ENCODE peak calls at places on chromosomes 3 and 15, in five cellular contexts. One of them, this sample, is unnamed.

GRCh38 chr3:155112661-155113389 is 32.7 kb downstream of the MME start:
- DNase-seq in suprapubic skin: no peak
- DNase-seq in sigmoid colon: no peak
- DNase-seq in Panc1: no peak
- DNase-seq in spleen: no peak
- DNase-seq in this sample: no peak

GRCh38 chr3:47540281-47540680 is 26.8 kb upstream of the ELP6 start:
- DNase-seq in sigmoid colon: no peak
- DNase-seq in Panc1: no peak
- DNase-seq in suprapubic skin: no peak
- DNase-seq in spleen: no peak
- DNase-seq in this sample: no peak

GRCh38 chr15:77111813-77112212 is 40.9 kb upstream of the TSPAN3 start:
- DNase-seq in Panc1: no peak
- DNase-seq in spleen: no peak
- DNase-seq in sigmoid colon: no peak
- DNase-seq in suprapubic skin: no peak
- DNase-seq in this sample: no peak

GRCh38 chr15:61037031-61037430 is 192.1 kb downstream of the RORA start:
- DNase-seq in spleen: no peak
- DNase-seq in sigmoid colon: no peak
- DNase-seq in suprapubic skin: no peak
- DNase-seq in Panc1: no peak
- DNase-seq in this sample: no peak

GRCh38 chr3:55531266-55531665 is 44.2 kb upstream of the WNT5A start:
- DNase-seq in Panc1: no peak
- DNase-seq in suprapubic skin: no peak
- DNase-seq in spleen: no peak
- DNase-seq in sigmoid colon: no peak
- DNase-seq in this sample: no peak

GRCh38 chr3:13700362-13700761 is 151.4 kb downstream of the FBLN2 start:
- DNase-seq in suprapubic skin: no peak
- DNase-seq in sigmoid colon: no peak
- DNase-seq in Panc1: no peak
- DNase-seq in spleen: peak; percentile 71
- DNase-seq in this sample: no peak

GRCh38 chr3:94118390-94118789 is 55.5 kb downstream of the NSUN3 start:
- DNase-seq in suprapubic skin: no peak
- DNase-seq in spleen: no peak
- DNase-seq in sigmoid colon: no peak
- DNase-seq in Panc1: no peak
- DNase-seq in this sample: no peak

GRCh38 chr15:38905634-38906033 is 341.0 kb upstream of the RASGRP1 start:
- DNase-seq in spleen: no peak
- DNase-seq in Panc1: no peak
- DNase-seq in sigmoid colon: no peak
- DNase-seq in suprapubic skin: no peak
- DNase-seq in this sample: no peak

GRCh38 chr15:74127954-74128784 is 2.2 kb upstream of the ISLR2 start:
- DNase-seq in Panc1: no peak
- DNase-seq in spleen: peak; percentile 72
- DNase-seq in sigmoid colon: no peak
- DNase-seq in suprapubic skin: no peak
- DNase-seq in this sample: no peak

GRCh38 chr3:126343675-126344074 is 13.5 kb downstream of the KLF15 start:
- DNase-seq in Panc1: no peak
- DNase-seq in spleen: peak; percentile 65
- DNase-seq in sigmoid colon: peak; percentile 69
- DNase-seq in suprapubic skin: peak; percentile 41
- DNase-seq in this sample: no peak

GRCh38 chr3:186821429-186822367 is 15.4 kb upstream of the RFC4 start:
- DNase-seq in spleen: no peak
- DNase-seq in suprapubic skin: no peak
- DNase-seq in Panc1: peak; percentile 33
- DNase-seq in sigmoid colon: no peak
- DNase-seq in this sample: no peak

GRCh38 chr3:79587150-79587549 is 180.6 kb downstream of the ROBO1 start:
- DNase-seq in sigmoid colon: no peak
- DNase-seq in suprapubic skin: no peak
- DNase-seq in spleen: no peak
- DNase-seq in Panc1: no peak
- DNase-seq in this sample: no peak

GRCh38 chr3:129039271-129040038 is 21.1 kb upstream of the GP9 start:
- DNase-seq in spleen: no peak
- DNase-seq in suprapubic skin: no peak
- DNase-seq in Panc1: no peak
- DNase-seq in sigmoid colon: peak; percentile 62
- DNase-seq in this sample: no peak

GRCh38 chr3:120425877-120426276 is 24.9 kb downstream of the FSTL1 start:
- DNase-seq in spleen: no peak
- DNase-seq in suprapubic skin: peak; percentile 60
- DNase-seq in Panc1: no peak
- DNase-seq in sigmoid colon: peak; percentile 87
- DNase-seq in this sample: peak; percentile 41

GRCh38 chr3:108407858-108408257 is 102.5 kb downstream of the MYH15 start:
- DNase-seq in sigmoid colon: no peak
- DNase-seq in Panc1: no peak
- DNase-seq in spleen: no peak
- DNase-seq in suprapubic skin: no peak
- DNase-seq in this sample: no peak

GRCh38 chr3:186283651-186284445 is 78.2 kb downstream of the DGKG start:
- DNase-seq in spleen: no peak
- DNase-seq in suprapubic skin: no peak
- DNase-seq in sigmoid colon: no peak
- DNase-seq in Panc1: no peak
- DNase-seq in this sample: no peak

GRCh38 chr3:178485756-178486155 is 50.5 kb upstream of the KCNMB2 start:
- DNase-seq in suprapubic skin: no peak
- DNase-seq in spleen: no peak
- DNase-seq in Panc1: no peak
- DNase-seq in sigmoid colon: no peak
- DNase-seq in this sample: no peak

GRCh38 chr3:114504941-114505632 is 211.3 kb downstream of the TIGIT start:
- DNase-seq in spleen: no peak
- DNase-seq in suprapubic skin: no peak
- DNase-seq in Panc1: no peak
- DNase-seq in sigmoid colon: no peak
- DNase-seq in this sample: no peak

GRCh38 chr15:79562538-79563298 is 130.6 kb downstream of the MINAR1 start:
- DNase-seq in sigmoid colon: no peak
- DNase-seq in suprapubic skin: no peak
- DNase-seq in spleen: no peak
- DNase-seq in Panc1: no peak
- DNase-seq in this sample: no peak

GRCh38 chr3:13567684-13568514 is 19.0 kb downstream of the FBLN2 start:
- DNase-seq in Panc1: no peak
- DNase-seq in spleen: peak; percentile 70
- DNase-seq in suprapubic skin: no peak
- DNase-seq in sigmoid colon: no peak
- DNase-seq in this sample: no peak

GRCh38 chr15:42772901-42773300 is 36.0 kb upstream of the CDAN1 start:
- DNase-seq in sigmoid colon: no peak
- DNase-seq in Panc1: no peak
- DNase-seq in suprapubic skin: no peak
- DNase-seq in spleen: no peak
- DNase-seq in this sample: no peak

GRCh38 chr3:31157028-31157694 is 262.7 kb upstream of the GADL1 start:
- DNase-seq in suprapubic skin: no peak
- DNase-seq in Panc1: no peak
- DNase-seq in spleen: no peak
- DNase-seq in sigmoid colon: no peak
- DNase-seq in this sample: no peak

GRCh38 chr15:63156708-63157065 is 590 bp downstream of the RPS27L start:
- DNase-seq in spleen: no peak
- DNase-seq in sigmoid colon: peak; percentile 73
- DNase-seq in suprapubic skin: peak; percentile 83
- DNase-seq in Panc1: no peak
- DNase-seq in this sample: peak; percentile 44

GRCh38 chr3:125367403-125368230 is 7.5 kb downstream of the ZNF148 start:
- DNase-seq in spleen: no peak
- DNase-seq in suprapubic skin: no peak
- DNase-seq in Panc1: no peak
- DNase-seq in sigmoid colon: no peak
- DNase-seq in this sample: no peak

GRCh38 chr3:195807681-195808121 is 4.0 kb downstream of the MUC4 start:
- DNase-seq in spleen: peak; percentile 69
- DNase-seq in Panc1: no peak
- DNase-seq in sigmoid colon: peak; percentile 32
- DNase-seq in suprapubic skin: no peak
- DNase-seq in this sample: no peak

GRCh38 chr3:39050020-39050419 is 1.7 kb downstream of the SCN11A start:
- DNase-seq in suprapubic skin: no peak
- DNase-seq in Panc1: no peak
- DNase-seq in sigmoid colon: no peak
- DNase-seq in spleen: no peak
- DNase-seq in this sample: no peak

GRCh38 chr3:27078246-27078913 is 290.8 kb downstream of the NEK10 start:
- DNase-seq in suprapubic skin: no peak
- DNase-seq in spleen: no peak
- DNase-seq in sigmoid colon: no peak
- DNase-seq in Panc1: no peak
- DNase-seq in this sample: no peak

GRCh38 chr3:94011208-94011842 is 17.1 kb downstream of the STX19 start:
- DNase-seq in spleen: no peak
- DNase-seq in suprapubic skin: no peak
- DNase-seq in sigmoid colon: no peak
- DNase-seq in Panc1: no peak
- DNase-seq in this sample: no peak

GRCh38 chr3:104628185-104628789 is 738.4 kb upstream of the ALCAM start:
- DNase-seq in sigmoid colon: no peak
- DNase-seq in Panc1: no peak
- DNase-seq in suprapubic skin: no peak
- DNase-seq in spleen: no peak
- DNase-seq in this sample: no peak

GRCh38 chr15:61196156-61196555 is 32.9 kb downstream of the RORA start:
- DNase-seq in spleen: no peak
- DNase-seq in suprapubic skin: no peak
- DNase-seq in Panc1: no peak
- DNase-seq in sigmoid colon: no peak
- DNase-seq in this sample: no peak

GRCh38 chr15:51861557-51862350 is 32.3 kb downstream of the TMOD3 start:
- DNase-seq in sigmoid colon: no peak
- DNase-seq in spleen: no peak
- DNase-seq in Panc1: no peak
- DNase-seq in suprapubic skin: no peak
- DNase-seq in this sample: no peak

GRCh38 chr15:31970007-31970406 is 60.3 kb upstream of the CHRNA7 start:
- DNase-seq in Panc1: no peak
- DNase-seq in sigmoid colon: no peak
- DNase-seq in spleen: no peak
- DNase-seq in suprapubic skin: no peak
- DNase-seq in this sample: no peak

DNA sequence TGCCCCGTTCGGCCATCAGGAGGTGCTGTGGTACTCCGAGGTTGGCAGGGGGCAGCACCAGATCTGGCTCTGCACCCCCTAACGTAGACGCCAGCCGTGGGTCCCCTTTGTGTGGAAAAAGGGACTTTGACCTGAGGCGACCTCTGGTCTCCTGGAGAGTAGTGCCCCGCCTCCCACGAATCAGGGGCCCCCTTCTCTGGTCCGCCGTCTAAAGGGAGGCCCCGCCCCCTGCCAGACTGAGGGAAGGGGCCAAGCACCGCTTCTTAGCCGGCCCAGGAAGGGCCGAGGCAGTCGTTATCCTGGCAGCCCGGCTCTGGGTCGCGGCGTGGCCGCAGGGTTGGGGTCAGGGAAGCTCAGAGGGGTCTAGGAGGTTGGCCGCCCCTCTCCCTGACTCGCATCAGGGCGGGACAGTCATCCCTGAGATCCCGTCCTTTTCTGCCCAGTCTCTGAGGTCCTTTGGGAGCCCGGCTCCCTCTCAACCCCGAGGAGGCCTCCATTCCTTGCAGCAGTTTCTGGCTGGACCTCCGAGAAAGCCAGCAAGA is 630 bp downstream of the HYAL2 start:
- DNase-seq in suprapubic skin: no peak
- DNase-seq in spleen: peak; percentile 92
- DNase-seq in sigmoid colon: no peak
- DNase-seq in Panc1: no peak
- DNase-seq in this sample: no peak
- TF ChIP-seq POLR2AphosphoS5 in suprapubic skin: no peak
- TF ChIP-seq POLR2AphosphoS5 in spleen: no peak
- TF ChIP-seq POLR2AphosphoS5 in sigmoid colon: no peak
- TF ChIP-seq POLR2AphosphoS5 in Panc1: no peak
- TF ChIP-seq POLR2AphosphoS5 in this sample: no peak

DNA sequence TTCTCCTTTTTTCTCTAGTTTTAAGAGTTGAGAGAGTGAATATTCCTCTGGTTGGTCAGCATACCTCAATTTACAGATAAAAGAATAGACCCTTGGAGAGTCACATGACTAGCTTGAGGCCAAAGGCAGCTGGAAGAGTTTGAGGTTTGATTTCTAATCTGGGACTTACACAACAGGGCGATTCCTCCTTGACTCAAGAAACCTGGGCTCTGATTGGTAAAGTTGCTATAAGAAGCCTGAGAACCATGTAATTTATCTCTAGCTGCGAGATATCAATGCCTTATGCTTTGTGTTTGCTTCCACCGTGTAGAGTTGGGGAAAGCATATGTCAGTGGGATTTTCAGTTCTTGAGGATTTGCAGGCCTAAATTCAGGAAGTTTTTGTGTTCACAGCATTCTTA is 206.1 kb downstream of the KLHL25 start:
- DNase-seq in spleen: no peak
- DNase-seq in Panc1: no peak
- DNase-seq in suprapubic skin: no peak
- DNase-seq in sigmoid colon: no peak
- DNase-seq in this sample: no peak
- H3K4me1 ChIP-seq in spleen: peaks cover 34% of the 10 kb centered on the region
- H3K4me1 ChIP-seq in Panc1: no peaks in the 10 kb centered on the region
- H3K4me1 ChIP-seq in suprapubic skin: peaks cover 62% of the 10 kb centered on the region
- H3K4me1 ChIP-seq in sigmoid colon: peaks cover 55% of the 10 kb centered on the region
- H3K4me1 ChIP-seq in this sample: no peaks in the 10 kb centered on the region

GRCh38 chr3:157520485-157521184 is 17.4 kb upstream of the VEPH1 start:
- DNase-seq in sigmoid colon: no peak
- DNase-seq in spleen: no peak
- DNase-seq in suprapubic skin: no peak
- DNase-seq in Panc1: no peak
- DNase-seq in this sample: no peak
- TF ChIP-seq POLR2AphosphoS5 in sigmoid colon: no peak
- TF ChIP-seq POLR2AphosphoS5 in spleen: no peak
- TF ChIP-seq POLR2AphosphoS5 in suprapubic skin: no peak
- TF ChIP-seq POLR2AphosphoS5 in Panc1: no peak
- TF ChIP-seq POLR2AphosphoS5 in this sample: no peak

GRCh38 chr3:11452988-11453847 is 181.0 kb downstream of the ATG7 start:
- DNase-seq in spleen: no peak
- DNase-seq in sigmoid colon: no peak
- DNase-seq in suprapubic skin: no peak
- DNase-seq in Panc1: no peak
- DNase-seq in this sample: no peak

GRCh38 chr3:11452312-11452711 is 180.1 kb downstream of the ATG7 start:
- DNase-seq in Panc1: no peak
- DNase-seq in suprapubic skin: no peak
- DNase-seq in sigmoid colon: no peak
- DNase-seq in spleen: no peak
- DNase-seq in this sample: no peak

GRCh38 chr3:11459147-11459837 is 184.4 kb downstream of the VGLL4 start:
- DNase-seq in Panc1: no peak
- DNase-seq in spleen: no peak
- DNase-seq in suprapubic skin: no peak
- DNase-seq in sigmoid colon: no peak
- DNase-seq in this sample: no peak

GRCh38 chr3:11455977-11456376 is 183.8 kb downstream of the ATG7 start:
- DNase-seq in suprapubic skin: no peak
- DNase-seq in sigmoid colon: no peak
- DNase-seq in Panc1: no peak
- DNase-seq in spleen: no peak
- DNase-seq in this sample: no peak

GRCh38 chr3:11457126-11457525 is 184.9 kb downstream of the ATG7 start:
- DNase-seq in spleen: no peak
- DNase-seq in Panc1: no peak
- DNase-seq in suprapubic skin: no peak
- DNase-seq in sigmoid colon: no peak
- DNase-seq in this sample: no peak
- H3K4me1 ChIP-seq in spleen: peaks cover 15% of the 10 kb centered on the region
- H3K4me1 ChIP-seq in Panc1: no peaks in the 10 kb centered on the region
- H3K4me1 ChIP-seq in suprapubic skin: peaks cover 12% of the 10 kb centered on the region
- H3K4me1 ChIP-seq in sigmoid colon: peaks cover 11% of the 10 kb centered on the region
- H3K4me1 ChIP-seq in this sample: no peaks in the 10 kb centered on the region

This sample was measured in prostate gland.